ENCODE peak calls at places on chromosomes 7 and 10, in nine cellular contexts. H, J, E, Q, G, I, C, M and U are unnamed samples.

GRCh38 chr10:43667317-43667731 is 18.6 kb upstream of the ZNF32 start:
- DNase-seq in H (peak), J (no peak), E (peak), Q (no peak), G (no peak), I (no peak), C (peak), M (no peak), U (no peak)

GRCh38 chr10:16116404-16117304 is 256.3 kb upstream of the MINDY3 start:
- DNase-seq in H (peak), J (no peak), E (peak), Q (no peak), G (peak), I (peak), C (no peak), M (no peak), U (peak)

GRCh38 chr7:30842542-30843451 is 68.9 kb upstream of the AQP1 start:
- DNase-seq in H (no peak), J (no peak), E (no peak), Q (no peak), G (peak), I (no peak), C (peak), M (no peak), U (peak)

GRCh38 chr10:24208661-24209420 is at the start of gene KIAA1217:
- DNase-seq in H (peak), J (no peak), E (peak), Q (no peak), G (no peak), I (no peak), C (peak), M (no peak), U (peak)

GRCh38 chr10:60718891-60719290 is 59.4 kb upstream of the CDK1 start:
- DNase-seq in H (peak), J (no peak), E (no peak), Q (no peak), G (no peak), I (no peak), C (peak), M (no peak), U (peak)

GRCh38 chr7:30179016-30179436 is 44.2 kb downstream of the MTURN start:
- DNase-seq in H (peak), J (no peak), E (no peak), Q (no peak), G (no peak), I (no peak), C (no peak), M (no peak), U (no peak)

GRCh38 chr7:75725306-75725705 is 13.4 kb downstream of the HIP1 start:
- DNase-seq in H (no peak), J (no peak), E (no peak), Q (no peak), G (no peak), I (no peak), C (no peak), M (no peak), U (no peak)

GRCh38 chr7:154415709-154416399 is 363.7 kb downstream of the DPP6 start:
- DNase-seq in H (no peak), J (no peak), E (no peak), Q (no peak), G (no peak), I (no peak), C (no peak), M (no peak), U (no peak)

GRCh38 chr7:111090834-111091233 is at the start of gene LRRN3:
- DNase-seq in H (peak), J (peak), E (no peak), Q (no peak), G (peak), I (no peak), C (peak), M (no peak), U (peak)

GRCh38 chr10:125123363-125124113 is 36.8 kb downstream of the CTBP2 start:
- DNase-seq in H (peak), J (no peak), E (no peak), Q (no peak), G (peak), I (peak), C (peak), M (no peak), U (peak)

GRCh38 chr7:117458977-117459583 is 20.7 kb upstream of the CFTR start:
- DNase-seq in H (peak), J (peak), E (peak), Q (no peak), G (peak), I (no peak), C (peak), M (no peak), U (peak)

GRCh38 chr10:67046507-67046906 is 120.7 kb downstream of the LRRTM3 start:
- DNase-seq in H (no peak), J (no peak), E (no peak), Q (no peak), G (no peak), I (no peak), C (no peak), M (no peak), U (no peak)

GRCh38 chr7:87316846-87317545 is 28.5 kb upstream of the CROT start:
- DNase-seq in H (peak), J (no peak), E (no peak), Q (no peak), G (no peak), I (peak), C (peak), M (no peak), U (peak)

GRCh38 chr7:67659066-67659465 is 662.4 kb downstream of the TYW1 start:
- DNase-seq in H (no peak), J (no peak), E (no peak), Q (no peak), G (no peak), I (no peak), C (no peak), M (no peak), U (no peak)

GRCh38 chr10:118504044-118504944 is 91.2 kb downstream of the PRLHR start:
- DNase-seq in H (peak), J (no peak), E (peak), Q (no peak), G (no peak), I (no peak), C (peak), M (no peak), U (peak)

GRCh38 chr10:73117976-73118743 is 7.9 kb downstream of the NUDT13 start:
- DNase-seq in H (peak), J (no peak), E (peak), Q (no peak), G (no peak), I (no peak), C (peak), M (no peak), U (peak)

GRCh38 chr7:1675673-1676549 is 5.8 kb downstream of the ELFN1 start:
- DNase-seq in H (no peak), J (no peak), E (no peak), Q (no peak), G (no peak), I (no peak), C (no peak), M (no peak), U (no peak)

GRCh38 chr7:150388709-150389531 is 9.8 kb downstream of the ZNF775 start:
- DNase-seq in H (peak), J (no peak), E (peak), Q (no peak), G (peak), I (no peak), C (no peak), M (no peak), U (no peak)

GRCh38 chr7:4875391-4875790 is 8.1 kb downstream of the RADIL start:
- DNase-seq in H (no peak), J (no peak), E (no peak), Q (no peak), G (no peak), I (no peak), C (no peak), M (no peak), U (no peak)